ENCODE peak calls at places on chromosomes 3 and 15, in nine cellular contexts. One of them, this sample, is unnamed.

GRCh38 chr3:71542548-71543370 is 40.8 kb downstream of the FOXP1 start:
- DNase-seq in psoas muscle: peak; percentile 90
- DNase-seq in pancreas: no peak
- DNase-seq in keratinocyte: no peak
- DNase-seq in A549: no peak
- DNase-seq in right atrium auricular region: peak; percentile 92
- DNase-seq in right cardiac atrium: peak; percentile 83
- DNase-seq in H9: no peak
- DNase-seq in uterus: peak; percentile 88
- DNase-seq in this sample: peak; percentile 80

GRCh38 chr3:124812291-124813265 is 74.6 kb downstream of the ITGB5 start:
- DNase-seq in psoas muscle: peak; percentile 84
- DNase-seq in pancreas: no peak
- DNase-seq in keratinocyte: no peak
- DNase-seq in H9: no peak
- DNase-seq in uterus: peak; percentile 82
- DNase-seq in A549: peak; percentile 94
- DNase-seq in right cardiac atrium: peak; percentile 72
- DNase-seq in right atrium auricular region: peak; percentile 94
- DNase-seq in this sample: peak; percentile 83

GRCh38 chr3:128226794-128227399 is 73.6 kb downstream of the EEFSEC start:
- DNase-seq in right cardiac atrium: peak; percentile 42
- DNase-seq in right atrium auricular region: no peak
- DNase-seq in A549: peak; percentile 51
- DNase-seq in uterus: peak; percentile 35
- DNase-seq in H9: peak; percentile 82
- DNase-seq in keratinocyte: no peak
- DNase-seq in pancreas: peak; percentile 48
- DNase-seq in psoas muscle: peak; percentile 61
- DNase-seq in this sample: no peak

GRCh38 chr3:105526349-105527111 is 159.8 kb downstream of the ALCAM start:
- DNase-seq in uterus: no peak
- DNase-seq in H9: no peak
- DNase-seq in right cardiac atrium: no peak
- DNase-seq in A549: no peak
- DNase-seq in keratinocyte: no peak
- DNase-seq in pancreas: no peak
- DNase-seq in psoas muscle: no peak
- DNase-seq in right atrium auricular region: no peak
- DNase-seq in this sample: no peak

GRCh38 chr15:40244961-40245523 is 6.2 kb downstream of the PAK6 start:
- DNase-seq in psoas muscle: no peak
- DNase-seq in uterus: no peak
- DNase-seq in A549: no peak
- DNase-seq in keratinocyte: no peak
- DNase-seq in pancreas: no peak
- DNase-seq in right cardiac atrium: no peak
- DNase-seq in H9: peak; percentile 35
- DNase-seq in right atrium auricular region: no peak
- DNase-seq in this sample: no peak

GRCh38 chr3:150737874-150738679 is 24.9 kb downstream of the SIAH2 start:
- DNase-seq in H9: peak; percentile 57
- DNase-seq in right cardiac atrium: no peak
- DNase-seq in keratinocyte: peak; percentile 58
- DNase-seq in right atrium auricular region: no peak
- DNase-seq in A549: no peak
- DNase-seq in psoas muscle: no peak
- DNase-seq in pancreas: peak; percentile 62
- DNase-seq in uterus: no peak
- DNase-seq in this sample: no peak

GRCh38 chr15:58988011-58988785 is 735 bp downstream of the RNF111 start:
- DNase-seq in right atrium auricular region: peak; percentile 61
- DNase-seq in right cardiac atrium: peak; percentile 77
- DNase-seq in uterus: peak; percentile 62
- DNase-seq in H9: peak; percentile 67
- DNase-seq in pancreas: peak; percentile 69
- DNase-seq in psoas muscle: peak; percentile 82
- DNase-seq in A549: peak; percentile 77
- DNase-seq in keratinocyte: no peak
- DNase-seq in this sample: peak; percentile 86

GRCh38 chr3:158269896-158270295 is 160.0 kb downstream of the RSRC1 start:
- DNase-seq in keratinocyte: no peak
- DNase-seq in H9: no peak
- DNase-seq in pancreas: no peak
- DNase-seq in uterus: no peak
- DNase-seq in A549: no peak
- DNase-seq in right atrium auricular region: no peak
- DNase-seq in right cardiac atrium: no peak
- DNase-seq in psoas muscle: no peak
- DNase-seq in this sample: no peak

GRCh38 chr3:195537995-195538394 is 5.1 kb downstream of the PPP1R2 start:
- DNase-seq in H9: no peak
- DNase-seq in right cardiac atrium: no peak
- DNase-seq in A549: no peak
- DNase-seq in psoas muscle: no peak
- DNase-seq in pancreas: no peak
- DNase-seq in right atrium auricular region: no peak
- DNase-seq in keratinocyte: no peak
- DNase-seq in uterus: no peak
- DNase-seq in this sample: no peak

GRCh38 chr3:127162947-127163645 is 29.8 kb upstream of the PRR23E start:
- DNase-seq in H9: peak; percentile 66
- DNase-seq in psoas muscle: peak; percentile 42
- DNase-seq in uterus: no peak
- DNase-seq in A549: no peak
- DNase-seq in right atrium auricular region: no peak
- DNase-seq in right cardiac atrium: no peak
- DNase-seq in keratinocyte: no peak
- DNase-seq in pancreas: no peak
- DNase-seq in this sample: no peak

GRCh38 chr3:70849911-70850699 is 537.7 kb upstream of the MDFIC2 start:
- DNase-seq in pancreas: no peak
- DNase-seq in A549: peak; percentile 57
- DNase-seq in psoas muscle: no peak
- DNase-seq in H9: no peak
- DNase-seq in right atrium auricular region: no peak
- DNase-seq in right cardiac atrium: no peak
- DNase-seq in uterus: peak; percentile 44
- DNase-seq in keratinocyte: peak; percentile 36
- DNase-seq in this sample: no peak

GRCh38 chr3:194224536-194224935 is 88.6 kb downstream of the HES1 start:
- DNase-seq in pancreas: no peak
- DNase-seq in right cardiac atrium: no peak
- DNase-seq in uterus: no peak
- DNase-seq in psoas muscle: no peak
- DNase-seq in keratinocyte: no peak
- DNase-seq in H9: no peak
- DNase-seq in A549: no peak
- DNase-seq in right atrium auricular region: peak; percentile 9
- DNase-seq in this sample: no peak

GRCh38 chr3:123627673-123628670 is 43.1 kb upstream of the HACD2 start:
- DNase-seq in keratinocyte: no peak
- DNase-seq in H9: no peak
- DNase-seq in psoas muscle: no peak
- DNase-seq in A549: no peak
- DNase-seq in right atrium auricular region: no peak
- DNase-seq in right cardiac atrium: peak; percentile 52
- DNase-seq in pancreas: peak; percentile 83
- DNase-seq in uterus: peak; percentile 63
- DNase-seq in this sample: peak; percentile 63

GRCh38 chr3:38490288-38490860 is 5.8 kb upstream of the EXOG start:
- DNase-seq in right atrium auricular region: no peak
- DNase-seq in uterus: no peak
- DNase-seq in A549: no peak
- DNase-seq in keratinocyte: no peak
- DNase-seq in H9: no peak
- DNase-seq in pancreas: no peak
- DNase-seq in psoas muscle: no peak
- DNase-seq in right cardiac atrium: no peak
- DNase-seq in this sample: no peak

DNA sequence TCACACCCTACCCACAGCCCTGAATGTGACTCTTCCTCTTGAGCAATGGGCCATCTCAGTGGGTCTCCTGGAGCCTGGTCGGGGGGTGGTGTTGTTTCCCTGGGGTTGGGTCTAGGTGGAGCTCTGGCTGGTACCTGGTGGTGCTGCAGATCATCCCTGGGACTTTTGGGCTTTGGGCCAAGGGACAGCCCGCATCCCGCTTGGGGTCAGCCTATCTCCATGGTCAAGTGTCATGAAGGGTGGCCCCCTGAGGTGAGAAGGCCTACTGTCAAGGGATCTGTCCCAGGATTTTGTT is 202.0 kb downstream of the UBE3A start:
- DNase-seq in right cardiac atrium: peak; percentile 3
- DNase-seq in pancreas: peak; percentile 4
- DNase-seq in right atrium auricular region: no peak
- DNase-seq in keratinocyte: no peak
- DNase-seq in psoas muscle: peak; percentile 32
- DNase-seq in uterus: no peak
- DNase-seq in A549: no peak
- DNase-seq in H9: no peak
- DNase-seq in this sample: no peak
- H3K9me3 ChIP-seq in right cardiac atrium: no peaks in the 10 kb centered on the region
- H3K9me3 ChIP-seq in pancreas: no peaks in the 10 kb centered on the region
- H3K9me3 ChIP-seq in right atrium auricular region: no peaks in the 10 kb centered on the region
- H3K9me3 ChIP-seq in keratinocyte: peaks cover 25% of the 10 kb centered on the region
- H3K9me3 ChIP-seq in psoas muscle: no peaks in the 10 kb centered on the region
- H3K9me3 ChIP-seq in uterus: no peaks in the 10 kb centered on the region
- H3K9me3 ChIP-seq in A549: no peaks in the 10 kb centered on the region
- H3K9me3 ChIP-seq in H9: peaks cover 76% of the 10 kb centered on the region
- H3K9me3 ChIP-seq in this sample: no peaks in the 10 kb centered on the region

DNA sequence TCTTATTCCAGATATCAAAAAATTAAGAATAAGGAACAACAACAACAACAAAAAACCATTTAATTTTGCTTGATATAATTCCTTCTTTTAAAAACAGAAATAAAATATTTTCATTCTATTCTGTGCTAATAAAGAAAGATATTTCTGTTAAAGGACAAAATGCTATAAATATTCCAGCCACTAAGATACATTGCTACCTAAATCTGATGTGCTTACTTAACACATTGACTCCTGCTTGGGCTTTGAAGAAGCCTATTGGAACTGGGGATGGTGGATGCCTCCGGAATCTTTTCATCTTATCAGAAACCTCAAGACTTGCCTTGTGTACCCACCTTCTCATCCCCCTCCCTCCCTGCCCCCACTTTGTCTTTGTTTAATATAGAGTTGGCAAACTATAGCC is 320.2 kb downstream of the MEX3B start:
- DNase-seq in keratinocyte: no peak
- DNase-seq in right atrium auricular region: no peak
- DNase-seq in A549: no peak
- DNase-seq in psoas muscle: no peak
- DNase-seq in uterus: no peak
- DNase-seq in H9: no peak
- DNase-seq in pancreas: no peak
- DNase-seq in right cardiac atrium: no peak
- DNase-seq in this sample: no peak
- H3K9me3 ChIP-seq in keratinocyte: no peaks in the 10 kb centered on the region
- H3K9me3 ChIP-seq in right atrium auricular region: no peaks in the 10 kb centered on the region
- H3K9me3 ChIP-seq in A549: peaks cover 4% of the 10 kb centered on the region
- H3K9me3 ChIP-seq in psoas muscle: no peaks in the 10 kb centered on the region
- H3K9me3 ChIP-seq in uterus: no peaks in the 10 kb centered on the region
- H3K9me3 ChIP-seq in H9: peaks cover 42% of the 10 kb centered on the region
- H3K9me3 ChIP-seq in pancreas: no peaks in the 10 kb centered on the region
- H3K9me3 ChIP-seq in right cardiac atrium: no peaks in the 10 kb centered on the region
- H3K9me3 ChIP-seq in this sample: no peaks in the 10 kb centered on the region

GRCh38 chr3:37150621-37151020 is 23.8 kb downstream of the LRRFIP2 start:
- DNase-seq in uterus: no peak
- DNase-seq in A549: no peak
- DNase-seq in right cardiac atrium: no peak
- DNase-seq in psoas muscle: no peak
- DNase-seq in pancreas: no peak
- DNase-seq in right atrium auricular region: no peak
- DNase-seq in H9: no peak
- DNase-seq in keratinocyte: no peak
- DNase-seq in this sample: no peak

GRCh38 chr3:37147676-37148075 is 26.7 kb downstream of the LRRFIP2 start:
- DNase-seq in pancreas: no peak
- DNase-seq in uterus: no peak
- DNase-seq in psoas muscle: no peak
- DNase-seq in A549: no peak
- DNase-seq in H9: no peak
- DNase-seq in keratinocyte: no peak
- DNase-seq in right atrium auricular region: no peak
- DNase-seq in right cardiac atrium: no peak
- DNase-seq in this sample: no peak

GRCh38 chr3:37145607-37146006 is 28.8 kb downstream of the LRRFIP2 start:
- DNase-seq in right atrium auricular region: no peak
- DNase-seq in uterus: no peak
- DNase-seq in A549: no peak
- DNase-seq in psoas muscle: no peak
- DNase-seq in pancreas: no peak
- DNase-seq in keratinocyte: no peak
- DNase-seq in right cardiac atrium: no peak
- DNase-seq in H9: no peak
- DNase-seq in this sample: no peak

GRCh38 chr3:37149246-37149645 is 25.1 kb downstream of the LRRFIP2 start:
- DNase-seq in right cardiac atrium: peak; percentile 55
- DNase-seq in A549: no peak
- DNase-seq in pancreas: no peak
- DNase-seq in keratinocyte: no peak
- DNase-seq in psoas muscle: peak; percentile 63
- DNase-seq in uterus: no peak
- DNase-seq in H9: no peak
- DNase-seq in right atrium auricular region: no peak
- DNase-seq in this sample: no peak

GRCh38 chr3:37148208-37148607 is 26.2 kb downstream of the LRRFIP2 start:
- DNase-seq in psoas muscle: no peak
- DNase-seq in H9: no peak
- DNase-seq in A549: no peak
- DNase-seq in right cardiac atrium: no peak
- DNase-seq in right atrium auricular region: no peak
- DNase-seq in uterus: no peak
- DNase-seq in keratinocyte: no peak
- DNase-seq in pancreas: no peak
- DNase-seq in this sample: no peak
- H3K9me3 ChIP-seq in psoas muscle: no peaks in the 10 kb centered on the region
- H3K9me3 ChIP-seq in H9: no peaks in the 10 kb centered on the region
- H3K9me3 ChIP-seq in A549: no peaks in the 10 kb centered on the region
- H3K9me3 ChIP-seq in right cardiac atrium: no peaks in the 10 kb centered on the region
- H3K9me3 ChIP-seq in right atrium auricular region: no peaks in the 10 kb centered on the region
- H3K9me3 ChIP-seq in uterus: no peaks in the 10 kb centered on the region
- H3K9me3 ChIP-seq in keratinocyte: no peaks in the 10 kb centered on the region
- H3K9me3 ChIP-seq in pancreas: no peaks in the 10 kb centered on the region
- H3K9me3 ChIP-seq in this sample: no peaks in the 10 kb centered on the region

GRCh38 chr15:91318976-91319714 is 219.1 kb downstream of the SV2B start:
- DNase-seq in right cardiac atrium: no peak
- DNase-seq in pancreas: no peak
- DNase-seq in uterus: no peak
- DNase-seq in A549: no peak
- DNase-seq in keratinocyte: no peak
- DNase-seq in right atrium auricular region: no peak
- DNase-seq in psoas muscle: no peak
- DNase-seq in H9: no peak
- DNase-seq in this sample: no peak

GRCh38 chr15:91316123-91316522 is 216.1 kb downstream of the SV2B start:
- DNase-seq in A549: no peak
- DNase-seq in right atrium auricular region: no peak
- DNase-seq in uterus: no peak
- DNase-seq in H9: no peak
- DNase-seq in psoas muscle: no peak
- DNase-seq in keratinocyte: no peak
- DNase-seq in pancreas: no peak
- DNase-seq in right cardiac atrium: no peak
- DNase-seq in this sample: no peak

GRCh38 chr15:91320106-91320505 is 220.0 kb downstream of the SV2B start:
- DNase-seq in pancreas: no peak
- DNase-seq in A549: no peak
- DNase-seq in psoas muscle: no peak
- DNase-seq in keratinocyte: no peak
- DNase-seq in uterus: no peak
- DNase-seq in H9: no peak
- DNase-seq in right atrium auricular region: no peak
- DNase-seq in right cardiac atrium: no peak
- DNase-seq in this sample: no peak

GRCh38 chr15:91319715-91320059 is 219.6 kb downstream of the SV2B start:
- DNase-seq in keratinocyte: no peak
- DNase-seq in pancreas: no peak
- DNase-seq in uterus: no peak
- DNase-seq in A549: no peak
- DNase-seq in right atrium auricular region: no peak
- DNase-seq in H9: no peak
- DNase-seq in right cardiac atrium: no peak
- DNase-seq in psoas muscle: no peak
- DNase-seq in this sample: no peak
- H3K9me3 ChIP-seq in keratinocyte: no peaks in the 10 kb centered on the region
- H3K9me3 ChIP-seq in pancreas: no peaks in the 10 kb centered on the region
- H3K9me3 ChIP-seq in uterus: no peaks in the 10 kb centered on the region
- H3K9me3 ChIP-seq in A549: no peaks in the 10 kb centered on the region
- H3K9me3 ChIP-seq in right atrium auricular region: no peaks in the 10 kb centered on the region
- H3K9me3 ChIP-seq in H9: no peaks in the 10 kb centered on the region
- H3K9me3 ChIP-seq in right cardiac atrium: no peaks in the 10 kb centered on the region
- H3K9me3 ChIP-seq in psoas muscle: no peaks in the 10 kb centered on the region
- H3K9me3 ChIP-seq in this sample: no peaks in the 10 kb centered on the region

This sample was measured in heart left ventricle.